ENCODE peak calls at places on chromosomes 12 and 14, in four cellular contexts. J is H1, Y is IMR-90, F is mesendoderm. P is an unnamed sample.

GRCh38 chr12:321606-322326 is 59.1 kb upstream of the SLC6A13 start:
- DNase-seq in F (no peak), Y (no peak), J (no peak), P (no peak)

GRCh38 chr12:87871061-87871460 is 158.1 kb downstream of the C12orf50 start:
- DNase-seq in F (no peak), J (no peak), Y (peak; percentile 42), P (no peak)

GRCh38 chr12:23731493-23731892 is 218.0 kb downstream of the SOX5 start:
- DNase-seq in J (no peak), Y (no peak), F (no peak), P (no peak)

GRCh38 chr12:71799105-71799504 is 40.5 kb upstream of the TBC1D15 start:
- DNase-seq in F (peak; percentile 66), J (no peak), Y (peak; percentile 59), P (no peak)

GRCh38 chr12:129558036-129558435 is 345.8 kb downstream of the TMEM132D start:
- DNase-seq in J (no peak), Y (no peak), F (no peak), P (no peak)

GRCh38 chr12:78490841-78491240 is 373.7 kb upstream of the SYT1 start:
- DNase-seq in F (no peak), Y (peak; percentile 1), J (no peak), P (no peak)

GRCh38 chr14:21652209-21652808 is 1.3 kb upstream of the OR4E2 start:
- DNase-seq in J (no peak), F (peak; percentile 22), Y (no peak), P (no peak)

GRCh38 chr14:95281560-95282176 is 38.0 kb downstream of the CLMN start:
- DNase-seq in J (no peak), Y (no peak), F (no peak), P (no peak)

GRCh38 chr12:10067942-10068341 is 30.8 kb downstream of the CLEC1A start:
- DNase-seq in F (no peak), J (no peak), Y (no peak), P (no peak)

GRCh38 chr14:99117671-99118045 is 154.3 kb downstream of the BCL11B start:
- DNase-seq in Y (no peak), J (no peak), F (no peak), P (no peak)

GRCh38 chr14:64422006-64422405 is 33.9 kb downstream of the MTHFD1 start:
- DNase-seq in Y (no peak), F (no peak), J (no peak), P (no peak)

GRCh38 chr14:104795468-104795780 is at the start of gene AKT1:
- DNase-seq in F (no peak), J (no peak), Y (no peak), P (no peak)

GRCh38 chr14:104797112-104798044 is 1.8 kb upstream of the AKT1 start:
- DNase-seq in F (peak; percentile 63), J (no peak), Y (no peak), P (no peak)

GRCh38 chr14:104794641-104795467 is 694 bp downstream of the AKT1 start:
- DNase-seq in Y (peak; percentile 19), J (no peak), F (peak; percentile 45), P (no peak)

GRCh38 chr14:104796682-104797081 is 1.1 kb upstream of the AKT1 start:
- DNase-seq in J (no peak), Y (no peak), F (no peak), P (no peak)

DNA sequence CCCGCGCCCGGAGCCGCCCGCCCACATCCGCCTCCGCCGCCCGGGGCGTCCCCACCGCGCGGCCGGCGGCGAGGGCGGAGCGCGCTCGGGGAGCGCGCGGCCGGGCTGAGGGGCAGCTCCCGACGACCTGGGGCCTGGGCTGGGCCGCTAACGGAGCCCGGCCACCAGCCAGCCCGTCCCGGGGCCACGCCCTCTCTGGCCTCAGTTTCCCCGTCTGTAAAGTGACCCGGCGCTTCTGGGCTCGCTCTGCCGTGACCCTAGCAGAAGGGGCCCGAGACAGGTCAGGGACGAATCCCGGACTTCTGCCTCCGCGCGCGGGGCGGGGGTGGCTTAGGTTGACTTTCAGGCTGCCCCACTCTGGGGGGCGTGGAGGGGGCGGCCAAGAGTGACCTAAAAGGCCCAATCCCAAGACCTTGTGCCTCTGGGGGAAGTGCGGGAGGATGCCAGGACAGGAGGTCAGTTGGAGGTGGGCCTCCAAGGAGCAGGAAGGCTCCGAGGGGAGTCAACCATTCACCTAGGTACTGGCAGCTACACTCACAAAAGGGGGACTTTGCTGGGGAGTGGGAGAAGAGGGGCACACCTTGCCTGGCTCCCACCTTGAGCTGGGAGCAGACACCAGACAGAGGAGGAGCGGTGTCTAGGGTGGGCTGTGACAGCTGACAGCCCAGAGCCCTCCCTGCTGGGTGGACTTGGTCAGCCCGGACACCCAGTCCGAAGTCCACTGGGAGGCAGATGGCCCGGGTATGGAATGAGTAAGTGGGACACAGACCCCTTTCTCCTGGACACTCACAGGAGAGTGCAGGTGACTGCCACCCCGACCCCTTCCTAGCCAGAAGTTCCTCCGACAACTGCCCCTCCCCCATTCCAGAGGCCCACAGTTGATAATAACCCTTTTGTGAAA is 483 bp upstream of the AKT1 start:
- DNase-seq in J (no peak), Y (no peak), F (no peak), P (no peak)
- H4K8ac ChIP-seq in J (peak overlapping the region; percentile 57), Y (peak overlapping the region; percentile 95), F (no peak overlapping the region), P (no peak overlapping the region)

GRCh38 chr14:88477513-88478250 is 77.1 kb downstream of the PTPN21 start:
- DNase-seq in Y (peak; percentile 59), J (no peak), F (no peak), P (no peak)
- H2BK120ac ChIP-seq in Y (peak overlapping the region; percentile 36), J (no peak overlapping the region), F (no peak overlapping the region), P (no peak overlapping the region)

DNA sequence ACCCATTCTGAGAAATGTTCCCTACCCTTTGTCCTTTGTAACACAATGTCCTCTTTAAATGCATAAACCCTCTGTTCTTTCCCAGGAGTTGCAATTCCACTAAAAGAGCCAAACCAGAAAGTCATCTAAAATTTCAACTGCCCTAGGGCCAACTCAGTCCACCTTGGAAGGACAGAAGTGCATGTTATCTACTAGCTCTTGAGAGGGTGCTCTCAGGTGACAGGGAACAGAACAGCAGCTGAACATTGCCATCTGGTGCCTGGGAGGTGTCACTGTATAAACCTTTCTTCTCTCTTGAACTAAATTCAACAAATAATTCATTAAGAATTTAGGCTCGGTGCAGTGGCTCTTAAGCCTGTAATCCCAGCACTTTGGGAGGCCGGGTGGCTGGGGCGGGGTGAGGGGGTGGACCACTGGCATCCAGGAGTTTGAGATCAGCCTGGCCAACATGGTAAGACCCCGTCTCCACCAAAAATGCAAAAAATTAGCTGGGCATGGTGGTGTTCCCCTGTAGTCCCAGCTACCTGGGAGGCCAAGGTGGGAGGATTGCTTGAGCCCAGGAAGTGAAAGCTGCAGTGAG is 10.3 kb upstream of the FERMT2 start:
- DNase-seq in F (peak; percentile 91), Y (peak; percentile 68), J (no peak), P (no peak)
- H4K8ac ChIP-seq in F (no peak overlapping the region), Y (peak overlapping the region; percentile 34), J (no peak overlapping the region), P (no peak overlapping the region)

DNA sequence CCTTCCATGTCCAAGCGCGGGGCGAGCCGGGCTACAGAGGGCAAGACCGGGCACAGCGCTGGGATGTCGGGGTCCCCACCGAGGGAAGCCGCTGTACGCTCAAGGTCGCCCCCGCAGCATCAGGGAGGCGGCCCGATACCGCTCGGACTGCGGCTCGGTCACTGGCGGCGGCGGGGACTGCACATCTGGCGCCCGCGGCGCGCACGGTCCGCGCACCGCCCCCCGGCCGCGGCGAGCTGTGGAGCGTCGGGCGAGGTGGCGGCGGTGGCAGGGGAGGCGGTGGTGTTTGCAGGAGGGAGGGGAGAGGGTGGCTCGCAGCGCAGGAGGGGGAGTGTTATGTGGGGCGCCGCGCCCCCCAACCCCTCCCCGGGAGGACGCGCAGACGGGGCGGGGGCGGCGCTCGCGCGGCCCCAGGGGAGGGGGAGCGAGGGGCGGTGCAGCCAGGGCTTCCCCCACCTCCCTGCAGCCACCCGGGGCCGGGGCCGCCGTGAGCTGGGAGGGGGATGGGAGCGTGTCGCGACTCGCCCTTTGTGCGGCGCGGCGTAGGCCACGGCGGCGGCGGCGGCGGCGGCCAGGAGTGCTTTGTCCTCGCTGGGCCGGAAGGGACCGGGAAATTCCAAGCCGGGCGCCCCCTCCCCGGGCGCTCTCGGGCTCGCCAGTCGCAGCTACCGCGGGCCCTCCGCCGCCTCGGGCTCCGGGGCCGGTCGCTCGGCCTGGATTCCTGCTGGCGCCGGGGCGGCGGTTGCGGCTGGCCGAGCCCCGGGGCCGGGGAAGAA is at the start of gene NUAK1:
- DNase-seq in J (no peak), Y (peak; percentile 45), F (peak; percentile 92), P (peak; percentile 88)
- H2BK120ac ChIP-seq in J (peak within 1 kb of the TSS; percentile 62), Y (peak within 1 kb of the TSS; percentile 65), F (peak within 1 kb of the TSS; percentile 85), P (peak within 1 kb of the TSS; percentile 84)

DNA sequence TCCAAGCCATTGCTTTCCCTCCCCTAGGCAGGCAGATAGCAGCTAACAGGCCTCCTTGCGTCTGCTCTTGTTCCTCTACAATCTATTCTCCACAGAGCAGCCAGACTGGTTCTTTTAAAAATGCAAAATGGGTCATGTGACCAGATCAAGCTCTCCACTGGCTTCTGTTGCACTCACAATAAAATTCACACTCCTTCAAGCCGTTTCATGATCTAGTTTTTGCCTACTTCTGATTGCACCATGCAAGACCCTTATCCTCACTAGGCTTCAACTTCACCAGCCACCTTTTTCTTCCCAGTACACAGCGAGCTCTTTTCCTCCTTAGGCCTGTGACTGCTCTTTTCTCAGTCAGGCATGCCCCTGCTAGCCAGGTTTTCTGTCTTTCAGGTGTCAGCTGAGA is 6.1 kb upstream of the KRAS start:
- DNase-seq in J (no peak), Y (no peak), F (peak; percentile 36), P (no peak)
- H4K8ac ChIP-seq in J (no peak overlapping the region), Y (no peak overlapping the region), F (no peak overlapping the region), P (no peak overlapping the region)

GRCh38 chr14:23183479-23183878 is at the start of gene SLC7A8:
- DNase-seq in F (peak; percentile 72), Y (no peak), J (no peak), P (no peak)
- H2BK120ac ChIP-seq in F (no peak within 1 kb of the TSS), Y (no peak within 1 kb of the TSS), J (peak within 1 kb of the TSS; percentile 57), P (no peak within 1 kb of the TSS)

GRCh38 chr12:89950421-89950820 is 241.8 kb upstream of the ATP2B1 start:
- DNase-seq in F (no peak), J (no peak), Y (no peak), P (no peak)
- H4K8ac ChIP-seq in F (no peak overlapping the region), J (no peak overlapping the region), Y (peak overlapping the region; percentile 32), P (no peak overlapping the region)

GRCh38 chr14:27387458-27387857 is 789.6 kb upstream of the NOVA1 start:
- DNase-seq in F (no peak), J (no peak), Y (no peak), P (no peak)

GRCh38 chr14:27392153-27392552 is 794.3 kb upstream of the NOVA1 start:
- DNase-seq in Y (no peak), F (peak; percentile 0), J (no peak), P (no peak)

GRCh38 chr14:27390130-27390529 is 792.3 kb upstream of the NOVA1 start:
- DNase-seq in J (no peak), Y (no peak), F (peak; percentile 35), P (no peak)

GRCh38 chr14:27391331-27391730 is 793.5 kb upstream of the NOVA1 start:
- DNase-seq in Y (no peak), F (peak; percentile 11), J (no peak), P (no peak)

GRCh38 chr14:27389402-27389801 is 791.6 kb upstream of the NOVA1 start:
- DNase-seq in Y (no peak), J (no peak), F (no peak), P (no peak)
- H2BK120ac ChIP-seq in Y (no peak overlapping the region), J (no peak overlapping the region), F (no peak overlapping the region), P (no peak overlapping the region)

P was measured in neuronal stem cell.